ENCODE peak calls at places on chromosomes 13 and 19, in ten cellular contexts. Z is activated CD8-positive, alpha-beta T cell treated with anti-CD3 and anti-CD28 coated beads for 36 hours; U is AG04450; H is adrenal gland; I is thoracic aorta; F is ovary; O is CD8-positive, alpha-beta T cell; Y is suprapubic skin; B is spleen; G is ascending aorta. E is an unnamed sample.

GRCh38 chr19:3095375-3096191 is 1.4 kb downstream of the GNA11 start:
- DNase-seq in U (no peak), G (no peak), Y (peak), B (peak), F (no peak), O (peak), H (peak), I (no peak), Z (peak), E (no peak)

GRCh38 chr19:55454787-55455243 is 6.6 kb downstream of the ISOC2 start:
- DNase-seq in G (no peak), F (no peak), U (no peak), H (no peak), Z (peak), Y (no peak), I (no peak), B (no peak), O (peak), E (no peak)

GRCh38 chr13:99895428-99895998 is 76.1 kb downstream of the ZIC5 start:
- DNase-seq in G (no peak), U (no peak), I (no peak), Y (no peak), Z (no peak), H (no peak), F (no peak), O (no peak), B (no peak), E (no peak)

GRCh38 chr13:40221460-40222201 is 444.8 kb downstream of the FOXO1 start:
- DNase-seq in B (no peak), Y (no peak), U (no peak), G (no peak), Z (peak), O (peak), F (peak), H (no peak), I (no peak), E (no peak)

GRCh38 chr13:34338102-34338501 is 520.2 kb downstream of the RFC3 start:
- DNase-seq in U (no peak), H (no peak), Y (no peak), B (no peak), F (no peak), O (no peak), I (no peak), G (no peak), Z (no peak), E (no peak)

GRCh38 chr19:11179716-11180297 is 17.5 kb downstream of the KANK2 start:
- DNase-seq in I (no peak), Z (peak), G (no peak), O (no peak), Y (no peak), B (no peak), F (no peak), U (no peak), H (no peak), E (no peak)

GRCh38 chr13:64688893-64689677 is 2541.1 kb downstream of the PCDH9 start:
- DNase-seq in H (no peak), I (no peak), U (peak), O (no peak), F (no peak), B (no peak), Y (no peak), G (no peak), Z (no peak), E (no peak)

GRCh38 chr13:106274551-106275208 is 260.8 kb downstream of the EFNB2 start:
- DNase-seq in U (no peak), Z (no peak), O (no peak), F (no peak), B (no peak), H (no peak), Y (no peak), G (no peak), I (no peak), E (no peak)

GRCh38 chr19:30577551-30578090 is 205.4 kb downstream of the ZNF536 start:
- DNase-seq in O (no peak), I (no peak), Y (no peak), U (no peak), F (no peak), H (no peak), G (no peak), B (no peak), Z (no peak), E (no peak)

GRCh38 chr13:51359352-51359751 is 19.9 kb downstream of the SERPINE3 start:
- DNase-seq in O (no peak), Z (no peak), U (no peak), G (no peak), Y (no peak), F (no peak), B (no peak), I (no peak), H (no peak), E (no peak)

GRCh38 chr13:112957295-112957677 is 11.7 kb upstream of the MCF2L start:
- DNase-seq in Z (no peak), F (no peak), I (no peak), G (no peak), U (no peak), H (no peak), Y (no peak), O (no peak), B (peak), E (no peak)

GRCh38 chr13:85970727-85971126 is 171.5 kb upstream of the SLITRK6 start:
- DNase-seq in F (no peak), G (no peak), Z (no peak), O (no peak), I (no peak), U (no peak), Y (no peak), B (no peak), H (no peak), E (no peak)

GRCh38 chr13:59342396-59342795 is 821.3 kb downstream of the DIAPH3 start:
- DNase-seq in G (no peak), B (no peak), H (no peak), I (no peak), U (no peak), O (no peak), F (no peak), Z (no peak), Y (no peak), E (no peak)

DNA sequence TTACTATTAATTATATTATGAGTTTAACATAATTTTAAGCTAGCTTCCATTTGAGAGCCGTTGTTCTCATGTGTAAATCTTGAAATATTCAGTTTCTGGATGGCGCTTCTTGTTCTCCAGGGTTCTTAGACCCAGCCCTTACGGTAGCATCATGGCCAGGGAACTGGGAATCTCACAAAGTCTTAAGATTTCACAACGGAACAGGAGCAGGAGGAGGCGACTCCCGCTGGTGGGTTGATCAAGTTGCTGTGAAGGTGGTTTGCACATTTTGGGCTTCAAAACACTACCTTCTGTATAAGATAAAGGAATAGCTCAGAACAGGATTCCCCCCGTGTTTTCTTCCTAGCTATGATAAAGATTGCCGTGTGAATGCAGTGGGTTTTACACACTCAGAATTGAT is 2.8 kb downstream of the NAXD start:
- DNase-seq in U (no peak), F (no peak), Y (no peak), B (no peak), Z (no peak), O (no peak), G (no peak), I (no peak), H (no peak), E (no peak)
- TF ChIP-seq CTCF in U (peak), F (no peak), Y (no peak), B (no peak), Z (no peak), O (no peak), G (no peak), I (no peak), H (no peak), E (no peak)

DNA sequence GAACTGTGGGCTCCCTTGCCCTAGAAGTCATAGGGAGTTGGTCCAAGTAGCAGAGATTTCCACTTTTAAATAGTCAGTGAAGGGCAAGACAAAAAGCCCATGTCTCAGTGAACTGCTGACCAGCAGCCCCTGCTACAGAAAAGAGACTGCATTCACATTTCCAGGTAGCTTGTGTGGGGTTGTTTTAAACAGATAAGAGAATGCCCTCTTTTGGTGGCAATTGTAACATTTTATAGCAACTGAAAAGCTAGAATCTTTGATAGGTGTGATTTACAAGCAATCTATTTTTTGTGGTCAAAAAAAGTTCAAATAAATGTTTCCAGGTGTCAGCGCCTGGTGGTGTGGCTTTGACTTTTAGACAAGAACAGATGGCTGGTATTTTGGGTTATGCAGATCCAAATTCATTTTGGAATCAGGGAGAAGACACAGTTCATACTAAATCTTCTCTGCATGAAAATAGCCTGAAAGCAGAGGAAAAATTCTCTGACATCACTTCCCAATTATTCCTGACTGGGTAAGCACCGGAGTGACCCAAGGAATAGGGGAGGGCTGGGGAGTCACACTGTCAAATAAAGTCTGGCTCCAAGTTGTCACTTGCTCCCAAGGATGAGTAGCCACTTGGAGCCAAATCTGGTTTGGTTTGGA is 26.2 kb upstream of the GPR12 start:
- DNase-seq in U (no peak), B (no peak), F (no peak), Z (no peak), O (no peak), Y (no peak), H (no peak), G (no peak), I (no peak), E (no peak)
- TF ChIP-seq CTCF in U (no peak), B (no peak), F (no peak), Z (no peak), O (no peak), Y (no peak), H (no peak), G (no peak), I (no peak), E (no peak)

GRCh38 chr19:2050991-2051770 is at the start of gene MKNK2:
- DNase-seq in U (peak), Z (peak), F (peak), G (peak), B (peak), I (peak), Y (peak), H (peak), O (peak), E (peak)
- TF ChIP-seq CTCF in U (peak), Z (peak), F (peak), G (peak), B (peak), I (peak), Y (no peak), H (peak), O (peak), E (peak)

DNA sequence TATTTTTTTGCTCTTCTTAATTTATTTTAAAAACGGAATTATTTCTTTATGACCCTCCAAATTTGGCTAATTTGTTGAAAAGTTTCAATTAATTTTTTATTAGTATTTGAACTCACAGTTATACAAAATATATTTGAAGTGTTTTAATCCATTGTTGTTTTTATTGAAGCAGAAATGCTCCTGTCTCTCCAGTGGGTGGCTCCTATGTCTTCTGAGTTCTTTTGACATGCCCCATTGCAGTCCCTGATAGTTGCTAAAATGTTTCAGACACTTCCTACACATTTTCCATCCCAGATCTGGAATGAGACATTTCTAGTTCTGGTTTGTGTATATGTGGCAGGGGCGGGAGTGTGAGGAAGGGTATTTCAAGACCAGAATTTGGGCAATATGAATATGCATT is 579.4 kb upstream of the PRR20A start:
- DNase-seq in B (no peak), H (no peak), U (no peak), Y (no peak), Z (no peak), I (no peak), G (no peak), F (no peak), O (no peak), E (no peak)
- TF ChIP-seq CTCF in B (no peak), H (no peak), U (no peak), Y (no peak), Z (no peak), I (no peak), G (no peak), F (no peak), O (no peak), E (peak)

DNA sequence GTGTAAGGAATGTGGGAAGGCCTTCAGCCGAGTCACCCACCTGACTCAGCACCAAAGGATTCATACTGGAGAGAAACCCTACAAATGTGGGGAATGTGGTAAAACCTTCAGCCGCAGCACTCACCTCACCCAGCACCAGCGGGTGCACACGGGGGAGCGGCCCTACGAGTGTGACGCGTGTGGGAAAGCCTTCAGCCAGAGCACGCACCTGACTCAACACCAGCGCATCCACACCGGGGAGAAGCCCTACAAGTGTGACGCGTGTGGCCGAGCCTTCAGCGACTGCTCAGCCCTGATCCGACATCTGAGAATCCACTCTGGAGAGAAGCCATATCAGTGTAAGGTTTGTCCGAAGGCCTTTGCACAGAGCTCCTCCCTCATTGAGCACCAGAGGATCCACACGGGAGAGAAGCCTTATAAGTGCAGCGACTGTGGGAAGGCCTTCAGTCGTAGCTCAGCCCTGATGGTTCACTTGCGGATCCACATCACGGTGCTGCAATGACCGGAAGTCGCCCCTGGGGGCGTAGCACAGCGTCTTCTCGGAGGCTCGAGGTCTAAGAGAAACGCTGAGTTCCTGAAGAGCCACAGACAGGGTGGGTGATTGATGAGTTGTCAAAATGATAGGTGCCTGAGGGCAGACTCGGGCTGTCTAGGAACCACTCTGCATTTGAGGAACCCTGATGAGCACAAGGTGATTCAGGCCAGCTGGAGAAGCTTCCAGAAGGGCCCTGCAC is 12.2 kb downstream of the ZSCAN22 start:
- DNase-seq in B (no peak), U (no peak), G (no peak), F (no peak), O (no peak), I (no peak), Z (no peak), H (no peak), Y (no peak), E (no peak)
- TF ChIP-seq CTCF in B (no peak), U (no peak), G (no peak), F (no peak), O (no peak), I (no peak), Z (no peak), H (peak), Y (no peak), E (peak)

DNA sequence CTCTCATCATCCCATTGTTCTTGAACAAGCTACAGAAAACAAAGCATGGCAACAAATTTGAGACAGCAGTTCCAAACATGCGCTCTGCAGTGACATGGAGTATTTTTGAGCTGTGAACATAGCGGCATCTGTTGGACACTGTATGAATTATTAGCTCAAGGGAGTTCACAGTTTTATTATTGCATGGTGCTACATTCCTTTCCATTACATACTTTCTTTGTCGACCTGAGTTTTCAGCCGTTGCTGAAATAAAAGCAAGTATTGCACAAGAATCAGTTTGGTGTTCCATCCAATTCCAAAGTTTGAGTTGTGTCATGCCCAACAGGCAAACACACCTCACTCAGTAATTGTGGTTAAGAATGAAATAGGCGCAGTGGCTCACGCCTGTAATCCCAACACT is 30.1 kb upstream of the METTL21C start:
- DNase-seq in Y (no peak), F (no peak), U (no peak), H (no peak), Z (no peak), G (no peak), O (no peak), I (no peak), B (no peak), E (no peak)
- TF ChIP-seq CTCF in Y (peak), F (no peak), U (peak), H (peak), Z (no peak), G (peak), O (no peak), I (peak), B (no peak), E (no peak)

E was measured in type B pancreatic cell.